ENCODE peak calls at places on chromosomes 11 and 22, in ten cellular contexts. One of them, this sample, is unnamed.

GRCh38 chr11:124123587-124123986 is 8.3 kb downstream of the VWA5A start:
- DNase-seq in fibroblast of lung: no peak
- DNase-seq in cardiac muscle cell: no peak
- DNase-seq in left ventricle myocardium inferior: no peak
- DNase-seq in CD8-positive, alpha-beta T cell: no peak
- DNase-seq in endodermal cell: peak; percentile 57
- DNase-seq in PC-3: no peak
- DNase-seq in heart left ventricle: no peak
- DNase-seq in H9: peak; percentile 34
- DNase-seq in mammary epithelial cell: no peak
- DNase-seq in this sample: no peak

GRCh38 chr11:111730031-111730430 is 36.2 kb downstream of the PPP2R1B start:
- DNase-seq in fibroblast of lung: no peak
- DNase-seq in cardiac muscle cell: peak; percentile 46
- DNase-seq in left ventricle myocardium inferior: no peak
- DNase-seq in CD8-positive, alpha-beta T cell: no peak
- DNase-seq in endodermal cell: no peak
- DNase-seq in PC-3: no peak
- DNase-seq in heart left ventricle: no peak
- DNase-seq in H9: no peak
- DNase-seq in mammary epithelial cell: no peak
- DNase-seq in this sample: peak; percentile 60

GRCh38 chr11:122656631-122657101 is 1.1 kb downstream of the UBASH3B start:
- DNase-seq in fibroblast of lung: peak; percentile 56
- DNase-seq in cardiac muscle cell: peak; percentile 24
- DNase-seq in left ventricle myocardium inferior: peak; percentile 36
- DNase-seq in CD8-positive, alpha-beta T cell: peak; percentile 6
- DNase-seq in endodermal cell: peak; percentile 85
- DNase-seq in PC-3: peak; percentile 52
- DNase-seq in heart left ventricle: peak; percentile 48
- DNase-seq in H9: peak; percentile 58
- DNase-seq in mammary epithelial cell: peak; percentile 54
- DNase-seq in this sample: no peak

GRCh38 chr11:94832604-94833238 is 64.6 kb downstream of the AMOTL1 start:
- DNase-seq in fibroblast of lung: no peak
- DNase-seq in cardiac muscle cell: no peak
- DNase-seq in left ventricle myocardium inferior: no peak
- DNase-seq in CD8-positive, alpha-beta T cell: no peak
- DNase-seq in endodermal cell: no peak
- DNase-seq in PC-3: peak; percentile 50
- DNase-seq in heart left ventricle: no peak
- DNase-seq in H9: no peak
- DNase-seq in mammary epithelial cell: no peak
- DNase-seq in this sample: no peak

GRCh38 chr11:112554586-112554985 is 293.9 kb upstream of the PLET1 start:
- DNase-seq in fibroblast of lung: no peak
- DNase-seq in cardiac muscle cell: no peak
- DNase-seq in left ventricle myocardium inferior: no peak
- DNase-seq in CD8-positive, alpha-beta T cell: no peak
- DNase-seq in endodermal cell: no peak
- DNase-seq in PC-3: peak; percentile 30
- DNase-seq in heart left ventricle: no peak
- DNase-seq in H9: no peak
- DNase-seq in mammary epithelial cell: no peak
- DNase-seq in this sample: no peak

GRCh38 chr11:34616830-34617504 is 3.9 kb upstream of the EHF start:
- DNase-seq in fibroblast of lung: no peak
- DNase-seq in cardiac muscle cell: no peak
- DNase-seq in left ventricle myocardium inferior: peak; percentile 29
- DNase-seq in CD8-positive, alpha-beta T cell: no peak
- DNase-seq in endodermal cell: no peak
- DNase-seq in PC-3: no peak
- DNase-seq in heart left ventricle: peak; percentile 55
- DNase-seq in H9: no peak
- DNase-seq in mammary epithelial cell: no peak
- DNase-seq in this sample: no peak

GRCh38 chr11:7421136-7421535 is 64.2 kb upstream of the OLFML1 start:
- DNase-seq in fibroblast of lung: no peak
- DNase-seq in cardiac muscle cell: no peak
- DNase-seq in left ventricle myocardium inferior: no peak
- DNase-seq in CD8-positive, alpha-beta T cell: no peak
- DNase-seq in endodermal cell: no peak
- DNase-seq in PC-3: no peak
- DNase-seq in heart left ventricle: no peak
- DNase-seq in H9: no peak
- DNase-seq in mammary epithelial cell: no peak
- DNase-seq in this sample: no peak

GRCh38 chr11:10654211-10655150 is 39.1 kb downstream of the IRAG1 start:
- DNase-seq in fibroblast of lung: peak; percentile 84
- DNase-seq in cardiac muscle cell: peak; percentile 42
- DNase-seq in left ventricle myocardium inferior: no peak
- DNase-seq in CD8-positive, alpha-beta T cell: peak; percentile 20
- DNase-seq in endodermal cell: peak; percentile 68
- DNase-seq in PC-3: peak; percentile 62
- DNase-seq in heart left ventricle: no peak
- DNase-seq in H9: no peak
- DNase-seq in mammary epithelial cell: peak; percentile 55
- DNase-seq in this sample: no peak

GRCh38 chr11:67409261-67409666 is 5.4 kb downstream of the TBC1D10C start:
- DNase-seq in fibroblast of lung: no peak
- DNase-seq in cardiac muscle cell: no peak
- DNase-seq in left ventricle myocardium inferior: no peak
- DNase-seq in CD8-positive, alpha-beta T cell: peak; percentile 71
- DNase-seq in endodermal cell: no peak
- DNase-seq in PC-3: no peak
- DNase-seq in heart left ventricle: no peak
- DNase-seq in H9: no peak
- DNase-seq in mammary epithelial cell: no peak
- DNase-seq in this sample: no peak

GRCh38 chr11:67406969-67407699 is 3.3 kb downstream of the TBC1D10C start:
- DNase-seq in fibroblast of lung: no peak
- DNase-seq in cardiac muscle cell: no peak
- DNase-seq in left ventricle myocardium inferior: no peak
- DNase-seq in CD8-positive, alpha-beta T cell: no peak
- DNase-seq in endodermal cell: no peak
- DNase-seq in PC-3: no peak
- DNase-seq in heart left ventricle: no peak
- DNase-seq in H9: no peak
- DNase-seq in mammary epithelial cell: no peak
- DNase-seq in this sample: no peak

GRCh38 chr11:67406420-67406968 is 2.6 kb downstream of the TBC1D10C start:
- DNase-seq in fibroblast of lung: no peak
- DNase-seq in cardiac muscle cell: no peak
- DNase-seq in left ventricle myocardium inferior: no peak
- DNase-seq in CD8-positive, alpha-beta T cell: no peak
- DNase-seq in endodermal cell: no peak
- DNase-seq in PC-3: no peak
- DNase-seq in heart left ventricle: no peak
- DNase-seq in H9: no peak
- DNase-seq in mammary epithelial cell: no peak
- DNase-seq in this sample: no peak

GRCh38 chr11:67408437-67409200 is 4.7 kb downstream of the TBC1D10C start:
- DNase-seq in fibroblast of lung: no peak
- DNase-seq in cardiac muscle cell: no peak
- DNase-seq in left ventricle myocardium inferior: no peak
- DNase-seq in CD8-positive, alpha-beta T cell: no peak
- DNase-seq in endodermal cell: no peak
- DNase-seq in PC-3: no peak
- DNase-seq in heart left ventricle: no peak
- DNase-seq in H9: no peak
- DNase-seq in mammary epithelial cell: no peak
- DNase-seq in this sample: no peak

GRCh38 chr11:67407700-67408163 is 3.8 kb downstream of the TBC1D10C start:
- DNase-seq in fibroblast of lung: no peak
- DNase-seq in cardiac muscle cell: no peak
- DNase-seq in left ventricle myocardium inferior: no peak
- DNase-seq in CD8-positive, alpha-beta T cell: no peak
- DNase-seq in endodermal cell: no peak
- DNase-seq in PC-3: no peak
- DNase-seq in heart left ventricle: no peak
- DNase-seq in H9: no peak
- DNase-seq in mammary epithelial cell: no peak
- DNase-seq in this sample: no peak
- H3K27ac ChIP-seq in fibroblast of lung: no peak overlapping the region
- H3K27ac ChIP-seq in cardiac muscle cell: no peak overlapping the region
- H3K27ac ChIP-seq in left ventricle myocardium inferior: no peak overlapping the region
- H3K27ac ChIP-seq in CD8-positive, alpha-beta T cell: peak overlapping the region; percentile 75
- H3K27ac ChIP-seq in endodermal cell: no peak overlapping the region
- H3K27ac ChIP-seq in PC-3: no peak overlapping the region
- H3K27ac ChIP-seq in heart left ventricle: no peak overlapping the region
- H3K27ac ChIP-seq in H9: no peak overlapping the region
- H3K27ac ChIP-seq in mammary epithelial cell: no peak overlapping the region
- H3K27ac ChIP-seq in this sample: no peak overlapping the region

DNA sequence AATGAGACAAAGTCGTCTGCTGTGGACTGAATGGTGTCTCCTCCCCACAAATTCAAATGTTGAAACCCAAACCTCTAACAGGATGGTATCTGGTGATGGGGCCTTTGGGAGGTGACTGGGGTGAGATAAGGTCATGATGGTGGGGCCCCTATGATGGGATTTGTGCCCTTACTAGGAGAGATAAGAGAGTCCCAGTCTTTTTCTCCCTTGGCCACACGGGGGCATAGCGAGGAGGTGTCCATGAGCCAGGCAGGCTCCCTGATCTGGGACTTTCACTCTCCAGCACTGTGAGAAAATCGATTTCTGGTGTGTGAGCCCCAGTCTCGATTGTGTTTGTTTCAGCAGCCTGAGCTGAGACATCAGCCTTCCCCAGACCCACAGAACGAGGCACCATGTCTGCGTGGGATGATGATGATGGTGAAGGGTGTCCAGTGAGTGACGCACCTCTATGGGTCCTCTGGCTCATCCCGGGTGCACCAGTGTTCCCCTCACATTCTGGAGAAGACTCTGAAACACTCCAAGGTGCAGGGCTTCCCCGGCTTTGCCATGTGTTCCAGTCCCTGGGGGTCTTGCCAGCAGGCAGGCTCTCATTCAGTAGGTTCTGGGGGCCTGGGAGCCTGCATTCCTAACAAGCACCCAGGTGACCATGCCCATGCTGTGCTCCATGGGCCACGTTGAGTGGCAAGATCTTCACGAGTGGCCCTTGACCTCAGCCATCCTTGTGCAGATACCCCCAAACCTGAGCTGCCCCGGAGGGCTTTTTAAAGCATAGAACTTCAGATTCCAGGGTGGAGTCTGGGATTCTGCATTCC is 363.0 kb downstream of the CTTN start:
- DNase-seq in fibroblast of lung: no peak
- DNase-seq in cardiac muscle cell: no peak
- DNase-seq in left ventricle myocardium inferior: no peak
- DNase-seq in CD8-positive, alpha-beta T cell: no peak
- DNase-seq in endodermal cell: peak; percentile 43
- DNase-seq in PC-3: peak; percentile 11
- DNase-seq in heart left ventricle: no peak
- DNase-seq in H9: no peak
- DNase-seq in mammary epithelial cell: no peak
- DNase-seq in this sample: no peak
- TF ChIP-seq CTCF in fibroblast of lung: no peak
- TF ChIP-seq CTCF in cardiac muscle cell: no peak
- TF ChIP-seq CTCF in left ventricle myocardium inferior: no peak
- TF ChIP-seq CTCF in CD8-positive, alpha-beta T cell: no peak
- TF ChIP-seq CTCF in endodermal cell: peak; percentile 29
- TF ChIP-seq CTCF in PC-3: peak; percentile 47
- TF ChIP-seq CTCF in heart left ventricle: no peak
- TF ChIP-seq CTCF in H9: peak; percentile 44
- TF ChIP-seq CTCF in mammary epithelial cell: no peak
- TF ChIP-seq CTCF in this sample: no peak

DNA sequence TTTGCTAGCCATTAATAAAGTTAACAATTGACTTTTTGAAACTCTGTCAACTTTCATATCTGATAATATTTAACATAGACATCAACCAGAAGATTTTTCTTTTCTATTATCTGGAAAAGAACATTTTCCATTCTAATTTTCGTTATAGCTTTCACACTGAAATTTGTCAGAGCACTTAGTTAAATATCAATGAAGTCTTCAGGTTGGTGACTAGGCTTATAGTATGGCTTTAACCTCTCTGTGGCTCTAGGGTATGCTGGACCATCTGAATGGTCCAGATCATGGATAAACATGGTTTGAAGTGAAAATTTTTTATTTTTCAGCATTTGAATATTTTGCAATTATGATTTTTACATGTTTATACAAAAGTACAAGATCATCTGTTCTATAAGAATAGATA is 548.1 kb downstream of the CNTN5 start:
- DNase-seq in fibroblast of lung: no peak
- DNase-seq in cardiac muscle cell: no peak
- DNase-seq in left ventricle myocardium inferior: no peak
- DNase-seq in CD8-positive, alpha-beta T cell: no peak
- DNase-seq in endodermal cell: no peak
- DNase-seq in PC-3: no peak
- DNase-seq in heart left ventricle: no peak
- DNase-seq in H9: no peak
- DNase-seq in mammary epithelial cell: no peak
- DNase-seq in this sample: no peak
- H3K27me3 ChIP-seq in fibroblast of lung: no peaks in the 10 kb centered on the region
- H3K27me3 ChIP-seq in cardiac muscle cell: no peaks in the 10 kb centered on the region
- H3K27me3 ChIP-seq in left ventricle myocardium inferior: no peaks in the 10 kb centered on the region
- H3K27me3 ChIP-seq in CD8-positive, alpha-beta T cell: no peaks in the 10 kb centered on the region
- H3K27me3 ChIP-seq in endodermal cell: no peaks in the 10 kb centered on the region
- H3K27me3 ChIP-seq in PC-3: no peaks in the 10 kb centered on the region
- H3K27me3 ChIP-seq in heart left ventricle: no peaks in the 10 kb centered on the region
- H3K27me3 ChIP-seq in H9: no peaks in the 10 kb centered on the region
- H3K27me3 ChIP-seq in mammary epithelial cell: no peaks in the 10 kb centered on the region
- H3K27me3 ChIP-seq in this sample: no peaks in the 10 kb centered on the region

GRCh38 chr22:20959578-20960461 is 7.2 kb upstream of the AIFM3 start:
- DNase-seq in fibroblast of lung: no peak
- DNase-seq in cardiac muscle cell: no peak
- DNase-seq in left ventricle myocardium inferior: no peak
- DNase-seq in CD8-positive, alpha-beta T cell: no peak
- DNase-seq in endodermal cell: no peak
- DNase-seq in PC-3: no peak
- DNase-seq in heart left ventricle: no peak
- DNase-seq in H9: no peak
- DNase-seq in mammary epithelial cell: no peak
- DNase-seq in this sample: no peak

GRCh38 chr22:20957118-20957690 is 9.9 kb upstream of the AIFM3 start:
- DNase-seq in fibroblast of lung: no peak
- DNase-seq in cardiac muscle cell: peak; percentile 35
- DNase-seq in left ventricle myocardium inferior: no peak
- DNase-seq in CD8-positive, alpha-beta T cell: no peak
- DNase-seq in endodermal cell: peak; percentile 85
- DNase-seq in PC-3: peak; percentile 22
- DNase-seq in heart left ventricle: no peak
- DNase-seq in H9: peak; percentile 50
- DNase-seq in mammary epithelial cell: no peak
- DNase-seq in this sample: no peak

GRCh38 chr22:20956258-20957117 is 10.6 kb upstream of the AIFM3 start:
- DNase-seq in fibroblast of lung: peak; percentile 32
- DNase-seq in cardiac muscle cell: no peak
- DNase-seq in left ventricle myocardium inferior: no peak
- DNase-seq in CD8-positive, alpha-beta T cell: no peak
- DNase-seq in endodermal cell: peak; percentile 89
- DNase-seq in PC-3: peak; percentile 75
- DNase-seq in heart left ventricle: no peak
- DNase-seq in H9: peak; percentile 86
- DNase-seq in mammary epithelial cell: peak; percentile 57
- DNase-seq in this sample: peak; percentile 9

GRCh38 chr22:20955548-20955947 is 11.5 kb upstream of the AIFM3 start:
- DNase-seq in fibroblast of lung: no peak
- DNase-seq in cardiac muscle cell: no peak
- DNase-seq in left ventricle myocardium inferior: no peak
- DNase-seq in CD8-positive, alpha-beta T cell: no peak
- DNase-seq in endodermal cell: no peak
- DNase-seq in PC-3: peak; percentile 10
- DNase-seq in heart left ventricle: no peak
- DNase-seq in H9: no peak
- DNase-seq in mammary epithelial cell: no peak
- DNase-seq in this sample: no peak

DNA sequence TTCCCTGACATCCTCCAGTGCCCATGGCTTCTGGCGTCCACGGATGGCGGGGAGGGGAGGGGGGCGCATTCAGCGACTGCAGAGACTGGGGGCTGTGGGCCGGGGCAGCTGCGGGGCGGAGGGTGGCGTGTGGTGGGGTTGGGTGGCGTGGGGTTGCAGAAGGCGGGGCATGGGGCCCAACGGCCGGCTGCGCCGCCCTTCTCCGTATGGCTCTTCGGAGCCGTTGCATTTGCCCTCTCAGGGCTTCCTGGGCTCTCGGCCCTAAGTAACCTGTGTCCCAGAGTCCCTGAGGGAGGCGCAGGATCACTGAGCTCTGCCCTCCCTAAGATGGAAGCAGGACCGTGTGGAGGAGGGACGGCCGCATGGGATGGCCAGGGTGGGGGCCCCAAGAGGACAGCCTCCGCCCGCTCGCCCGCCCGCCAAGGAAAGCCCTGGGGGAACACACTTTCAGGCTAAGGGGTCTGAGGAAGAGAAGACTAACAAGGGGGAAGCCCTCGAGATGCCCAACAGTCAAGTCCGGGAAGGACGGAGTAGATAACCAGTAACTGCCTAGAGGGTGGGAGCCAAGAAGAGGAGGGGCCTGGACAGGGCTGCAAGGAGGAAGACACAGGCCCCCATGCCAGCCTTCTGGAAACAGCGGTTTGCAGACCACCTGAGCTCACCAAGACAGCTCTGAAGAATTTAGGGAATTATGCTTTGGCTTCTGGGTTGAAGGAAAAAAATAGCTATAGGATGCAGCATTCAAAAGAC is 9.2 kb upstream of the AIFM3 start:
- DNase-seq in fibroblast of lung: peak; percentile 22
- DNase-seq in cardiac muscle cell: peak; percentile 52
- DNase-seq in left ventricle myocardium inferior: peak; percentile 33
- DNase-seq in CD8-positive, alpha-beta T cell: no peak
- DNase-seq in endodermal cell: peak; percentile 80
- DNase-seq in PC-3: peak; percentile 51
- DNase-seq in heart left ventricle: peak; percentile 52
- DNase-seq in H9: peak; percentile 69
- DNase-seq in mammary epithelial cell: no peak
- DNase-seq in this sample: no peak
- H3K27ac ChIP-seq in fibroblast of lung: no peak overlapping the region
- H3K27ac ChIP-seq in cardiac muscle cell: no peak overlapping the region
- H3K27ac ChIP-seq in left ventricle myocardium inferior: peak overlapping the region; percentile 23
- H3K27ac ChIP-seq in CD8-positive, alpha-beta T cell: no peak overlapping the region
- H3K27ac ChIP-seq in endodermal cell: no peak overlapping the region
- H3K27ac ChIP-seq in PC-3: peak overlapping the region; percentile 47
- H3K27ac ChIP-seq in heart left ventricle: no peak overlapping the region
- H3K27ac ChIP-seq in H9: no peak overlapping the region
- H3K27ac ChIP-seq in mammary epithelial cell: no peak overlapping the region
- H3K27ac ChIP-seq in this sample: no peak overlapping the region